ENCODE peak calls at places on chromosome 19, in four cellular contexts. One of them, this sample, is unnamed.

GRCh38 chr19:6610934-6611370 is 20.0 kb upstream of the CD70 start:
- DNase-seq in T-helper 1 cell: no peak
- DNase-seq in GM18507: no peak
- DNase-seq in mucosa of gallbladder: no peak
- DNase-seq in this sample: no peak

GRCh38 chr19:43639507-43640423 is at the start of gene CADM4:
- DNase-seq in T-helper 1 cell: peak; percentile 58
- DNase-seq in GM18507: no peak
- DNase-seq in mucosa of gallbladder: no peak
- DNase-seq in this sample: no peak

GRCh38 chr19:7366701-7367420 is 18.1 kb downstream of the ARHGEF18 start:
- DNase-seq in T-helper 1 cell: no peak
- DNase-seq in GM18507: no peak
- DNase-seq in mucosa of gallbladder: no peak
- DNase-seq in this sample: no peak

GRCh38 chr19:12695997-12696365 is 450 bp downstream of the FBXW9 start:
- DNase-seq in T-helper 1 cell: no peak
- DNase-seq in GM18507: no peak
- DNase-seq in mucosa of gallbladder: no peak
- DNase-seq in this sample: no peak

GRCh38 chr19:47315125-47315821 is 5.6 kb downstream of the C5AR1 start:
- DNase-seq in T-helper 1 cell: no peak
- DNase-seq in GM18507: no peak
- DNase-seq in mucosa of gallbladder: peak; percentile 65
- DNase-seq in this sample: peak; percentile 84

GRCh38 chr19:719636-720377 is 11.1 kb downstream of the PALM start:
- DNase-seq in T-helper 1 cell: no peak
- DNase-seq in GM18507: no peak
- DNase-seq in mucosa of gallbladder: no peak
- DNase-seq in this sample: no peak

GRCh38 chr19:14395710-14396338 is 14.6 kb downstream of the ADGRE5 start:
- DNase-seq in T-helper 1 cell: no peak
- DNase-seq in GM18507: no peak
- DNase-seq in mucosa of gallbladder: no peak
- DNase-seq in this sample: no peak

GRCh38 chr19:31349160-31349881 is at the start of gene TSHZ3:
- DNase-seq in T-helper 1 cell: peak; percentile 45
- DNase-seq in GM18507: no peak
- DNase-seq in mucosa of gallbladder: peak; percentile 66
- DNase-seq in this sample: peak; percentile 73

GRCh38 chr19:35675589-35676140 is 9.3 kb downstream of the UPK1A start:
- DNase-seq in T-helper 1 cell: no peak
- DNase-seq in GM18507: no peak
- DNase-seq in mucosa of gallbladder: no peak
- DNase-seq in this sample: no peak

GRCh38 chr19:4009990-4010807 is 2.7 kb downstream of the PIAS4 start:
- DNase-seq in T-helper 1 cell: no peak
- DNase-seq in GM18507: no peak
- DNase-seq in mucosa of gallbladder: no peak
- DNase-seq in this sample: no peak

GRCh38 chr19:6861683-6862286 is 25.6 kb upstream of the ADGRE1 start:
- DNase-seq in T-helper 1 cell: no peak
- DNase-seq in GM18507: no peak
- DNase-seq in mucosa of gallbladder: no peak
- DNase-seq in this sample: no peak

GRCh38 chr19:13984186-13984585 is 21.9 kb downstream of the RFX1 start:
- DNase-seq in T-helper 1 cell: no peak
- DNase-seq in GM18507: no peak
- DNase-seq in mucosa of gallbladder: no peak
- DNase-seq in this sample: no peak

GRCh38 chr19:58227964-58228583 is 640 bp upstream of the ZNF544 start:
- DNase-seq in T-helper 1 cell: no peak
- DNase-seq in GM18507: no peak
- DNase-seq in mucosa of gallbladder: no peak
- DNase-seq in this sample: no peak

GRCh38 chr19:17296278-17296677 is 6.9 kb downstream of the ABHD8 start:
- DNase-seq in T-helper 1 cell: no peak
- DNase-seq in GM18507: no peak
- DNase-seq in mucosa of gallbladder: no peak
- DNase-seq in this sample: no peak

GRCh38 chr19:5628470-5628869 is 5.6 kb downstream of the SAFB start:
- DNase-seq in T-helper 1 cell: no peak
- DNase-seq in GM18507: no peak
- DNase-seq in mucosa of gallbladder: no peak
- DNase-seq in this sample: no peak

GRCh38 chr19:40326201-40326600 is 22.0 kb downstream of the C19orf47 start:
- DNase-seq in T-helper 1 cell: no peak
- DNase-seq in GM18507: no peak
- DNase-seq in mucosa of gallbladder: no peak
- DNase-seq in this sample: no peak

GRCh38 chr19:35513975-35514809 is 743 bp upstream of the DMKN start:
- DNase-seq in T-helper 1 cell: no peak
- DNase-seq in GM18507: no peak
- DNase-seq in mucosa of gallbladder: no peak
- DNase-seq in this sample: no peak

GRCh38 chr19:33325920-33326319 is 23.6 kb upstream of the CEBPA start:
- DNase-seq in T-helper 1 cell: no peak
- DNase-seq in GM18507: no peak
- DNase-seq in mucosa of gallbladder: no peak
- DNase-seq in this sample: no peak

GRCh38 chr19:17127671-17128070 is 52.1 kb downstream of the MYO9B start:
- DNase-seq in T-helper 1 cell: no peak
- DNase-seq in GM18507: no peak
- DNase-seq in mucosa of gallbladder: no peak
- DNase-seq in this sample: no peak

GRCh38 chr19:2650515-2650914 is 52.0 kb downstream of the GNG7 start:
- DNase-seq in T-helper 1 cell: no peak
- DNase-seq in GM18507: no peak
- DNase-seq in mucosa of gallbladder: no peak
- DNase-seq in this sample: no peak

GRCh38 chr19:54074851-54075250 is 6.3 kb downstream of the TARM1 start:
- DNase-seq in T-helper 1 cell: no peak
- DNase-seq in GM18507: no peak
- DNase-seq in mucosa of gallbladder: no peak
- DNase-seq in this sample: no peak

GRCh38 chr19:16541526-16542044 is 652 bp downstream of the CHERP start:
- DNase-seq in T-helper 1 cell: no peak
- DNase-seq in GM18507: no peak
- DNase-seq in mucosa of gallbladder: no peak
- DNase-seq in this sample: no peak

GRCh38 chr19:18756896-18757295 is 34.2 kb downstream of the COMP start:
- DNase-seq in T-helper 1 cell: no peak
- DNase-seq in GM18507: no peak
- DNase-seq in mucosa of gallbladder: no peak
- DNase-seq in this sample: no peak

GRCh38 chr19:5032101-5032967 is 63.4 kb downstream of the KDM4B start:
- DNase-seq in T-helper 1 cell: no peak
- DNase-seq in GM18507: no peak
- DNase-seq in mucosa of gallbladder: no peak
- DNase-seq in this sample: no peak